ENCODE peak calls at places on chromosomes 3 and 15, in ten cellular contexts. L is GM23248; Y is heart right ventricle; X is MM.1S; I is ovary; T is PC-9; J is thoracic aorta; G is CD8-positive, alpha-beta T cell; U is endothelial cell of umbilical vein; Q is psoas muscle. E is an unnamed sample. For H3K4me1, the result is how much of the 10 kb centered on the place peaks cover.

GRCh38 chr3:12180218-12180617 is 21.5 kb upstream of the TIMP4 start:
- DNase-seq in L (peak), Y (peak), X (no peak), I (peak), T (peak), J (no peak), G (no peak), U (peak), Q (peak), E (peak)

GRCh38 chr3:161035711-161036110 is 69.4 kb downstream of the B3GALNT1 start:
- DNase-seq in L (peak), Y (no peak), X (no peak), I (no peak), T (no peak), J (no peak), G (no peak), U (peak), Q (no peak), E (no peak)

GRCh38 chr3:13597661-13598060 is 48.7 kb downstream of the FBLN2 start:
- DNase-seq in L (no peak), Y (no peak), X (no peak), I (no peak), T (no peak), J (no peak), G (no peak), U (no peak), Q (no peak), E (no peak)

GRCh38 chr3:62669161-62669560 is 206.1 kb downstream of the CADPS start:
- DNase-seq in L (no peak), Y (no peak), X (no peak), I (no peak), T (no peak), J (no peak), G (no peak), U (no peak), Q (no peak), E (no peak)

GRCh38 chr3:38039101-38039898 is at the start of gene DLEC1:
- DNase-seq in L (no peak), Y (peak), X (peak), I (peak), T (peak), J (no peak), G (peak), U (peak), Q (peak), E (peak)

GRCh38 chr3:44509393-44509921 is 32.0 kb upstream of the ZNF445 start:
- DNase-seq in L (peak), Y (no peak), X (no peak), I (no peak), T (no peak), J (no peak), G (no peak), U (no peak), Q (no peak), E (no peak)

GRCh38 chr15:90552162-90552928 is 22.6 kb downstream of the CRTC3 start:
- DNase-seq in L (peak), Y (no peak), X (no peak), I (peak), T (no peak), J (no peak), G (no peak), U (no peak), Q (peak), E (no peak)

GRCh38 chr3:28674212-28674611 is 325.6 kb upstream of the AZI2 start:
- DNase-seq in L (no peak), Y (no peak), X (no peak), I (no peak), T (no peak), J (no peak), G (no peak), U (no peak), Q (no peak), E (no peak)

GRCh38 chr3:36866358-36866757 is 78.5 kb downstream of the TRANK1 start:
- DNase-seq in L (no peak), Y (no peak), X (no peak), I (no peak), T (no peak), J (no peak), G (no peak), U (no peak), Q (no peak), E (no peak)

DNA sequence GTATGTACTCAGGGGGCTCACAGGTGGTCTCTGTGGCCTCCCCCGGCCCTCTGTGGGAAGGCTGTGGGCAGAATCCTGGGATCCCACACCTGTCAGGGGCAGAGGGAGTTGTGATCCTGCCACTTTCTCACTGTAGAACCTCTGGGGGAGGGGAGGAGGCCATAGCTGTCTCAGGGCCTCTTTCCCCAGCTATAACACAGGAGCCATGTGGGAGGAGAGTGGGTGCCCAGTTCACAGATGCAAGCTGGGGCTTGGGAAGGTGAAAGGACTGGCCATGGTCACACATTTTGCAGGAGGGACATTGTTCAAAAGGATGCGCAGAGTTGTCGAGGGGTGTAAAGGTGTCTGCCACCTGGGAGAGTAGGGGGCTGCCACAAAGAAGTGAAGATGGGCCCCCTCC is 11.7 kb downstream of the MAPKAPK3 start:
- DNase-seq in L (no peak), Y (no peak), X (no peak), I (no peak), T (no peak), J (no peak), G (no peak), U (no peak), Q (no peak), E (no peak)
- H3K4me1 ChIP-seq in L (half or more), Y (half or more), X (under half), I (under half), T (half or more), J (under half), G (half or more), U (under half), Q (half or more), E (under half)

DNA sequence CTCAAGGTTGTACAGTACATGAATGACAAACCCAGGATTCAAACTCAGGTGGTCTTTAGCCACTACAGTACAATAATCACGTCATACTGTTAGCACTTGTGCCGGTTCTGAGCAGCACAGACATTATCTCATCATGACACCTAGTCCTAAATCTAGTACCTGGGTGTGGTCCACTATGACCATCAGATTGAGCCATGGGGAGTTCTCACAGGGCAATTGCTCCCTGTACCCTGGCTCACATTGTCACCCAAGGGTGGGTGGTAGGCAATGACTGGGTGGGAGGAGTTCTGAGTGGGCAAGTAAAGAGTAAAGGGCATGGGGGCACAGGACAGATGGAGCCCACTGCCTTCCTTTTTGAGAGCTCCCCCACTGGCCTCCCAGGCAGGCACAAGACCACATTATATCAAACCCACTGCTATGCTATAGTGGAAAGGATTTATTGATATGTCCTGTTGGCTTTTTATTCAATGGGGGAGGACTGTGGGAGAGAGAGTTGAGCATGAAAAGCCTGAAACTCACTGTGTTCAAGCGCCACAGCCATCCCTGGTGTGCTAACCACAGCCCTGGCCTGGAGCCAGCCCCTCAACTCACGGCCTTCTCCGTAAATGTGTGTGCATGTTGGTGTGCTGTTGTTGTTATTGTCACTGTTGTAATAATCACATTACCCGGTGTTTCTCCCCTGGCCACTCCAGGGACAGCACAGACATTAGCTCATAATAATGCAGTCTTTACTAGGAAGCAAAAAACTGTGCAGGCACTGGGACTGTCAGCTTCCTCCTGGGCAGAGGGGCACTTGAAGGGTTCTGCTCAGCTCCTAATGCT is 27.3 kb downstream of the ADCY5 start:
- DNase-seq in L (no peak), Y (no peak), X (no peak), I (peak), T (no peak), J (no peak), G (no peak), U (no peak), Q (peak), E (no peak)
- H3K4me1 ChIP-seq in L (under half), Y (under half), X (under half), I (under half), T (under half), J (half or more), G (under half), U (under half), Q (under half), E (under half)

GRCh38 chr3:134253475-134254231 is 3.0 kb upstream of the RYK start:
- DNase-seq in L (peak), Y (no peak), X (no peak), I (no peak), T (no peak), J (no peak), G (no peak), U (no peak), Q (no peak), E (no peak)
- H3K4me1 ChIP-seq in L (under half), Y (under half), X (under half), I (under half), T (under half), J (under half), G (under half), U (under half), Q (under half), E (under half)

DNA sequence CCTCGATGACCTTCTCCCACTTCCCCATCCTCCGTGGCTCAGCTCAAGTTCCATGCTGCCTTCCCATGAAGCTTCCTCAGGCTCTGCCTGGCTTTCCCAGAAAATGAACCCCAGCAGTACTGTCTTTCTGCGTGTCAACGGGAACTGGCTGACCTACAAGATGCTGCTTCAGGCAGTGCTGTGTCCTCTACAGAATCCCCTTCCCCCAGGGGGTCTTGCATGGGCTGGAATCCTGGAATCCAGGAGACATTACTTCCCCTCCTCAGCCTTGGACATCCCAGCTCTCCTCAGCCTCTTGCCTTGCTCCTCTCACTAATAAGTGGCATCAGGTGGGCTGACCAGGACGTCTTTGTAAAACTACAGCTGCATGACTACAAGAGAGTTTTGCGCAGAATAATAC is 5.4 kb downstream of the CCDC12 start:
- DNase-seq in L (no peak), Y (no peak), X (no peak), I (no peak), T (no peak), J (no peak), G (no peak), U (no peak), Q (no peak), E (peak)
- H3K4me1 ChIP-seq in L (under half), Y (half or more), X (under half), I (under half), T (under half), J (half or more), G (half or more), U (under half), Q (half or more), E (under half)

E was measured in left lung.